ENCODE peak calls at places on chromosomes 6 and 20, in four cellular contexts. H is SJCRH30, V is heart left ventricle, W is SJSA1. G is an unnamed sample.
A peak's percentile ranks its signal among the peaks of the same experiment; 100 is the strongest.

GRCh38 chr6:128209771-128210170 is 308.9 kb upstream of the THEMIS start:
- DNase-seq in H (no peak), W (peak; percentile 73), V (no peak), G (no peak)

GRCh38 chr6:143164565-143165105 is 103.9 kb downstream of the AIG1 start:
- DNase-seq in V (no peak), W (no peak), H (peak; percentile 69), G (no peak)

GRCh38 chr20:37688093-37688492 is 5.7 kb upstream of the CTNNBL1 start:
- DNase-seq in V (no peak), W (no peak), H (no peak), G (no peak)

GRCh38 chr6:143059616-143060353 is 904 bp upstream of the AIG1 start:
- DNase-seq in H (peak; percentile 50), W (no peak), V (no peak), G (no peak)

GRCh38 chr6:115468272-115469005 is 592.3 kb downstream of the FRK start:
- DNase-seq in H (no peak), V (no peak), W (no peak), G (no peak)

GRCh38 chr6:33197431-33198048 is 2.9 kb downstream of the RXRB start:
- DNase-seq in W (no peak), H (peak; percentile 82), V (peak; percentile 54), G (no peak)

GRCh38 chr6:126076992-126077664 is 90.8 kb downstream of the TRMT11 start:
- DNase-seq in H (no peak), W (no peak), V (no peak), G (no peak)

GRCh38 chr6:163193326-163193725 is 221.2 kb upstream of the QKI start:
- DNase-seq in V (no peak), W (no peak), H (no peak), G (no peak)

GRCh38 chr6:1393641-1394283 is 4.4 kb downstream of the FOXF2 start:
- DNase-seq in W (no peak), V (no peak), H (no peak), G (no peak)

GRCh38 chr6:16508959-16509358 is 252.3 kb downstream of the ATXN1 start:
- DNase-seq in V (no peak), H (no peak), W (no peak), G (no peak)

GRCh38 chr6:27406085-27406484 is 17.5 kb downstream of the ZNF391 start:
- DNase-seq in V (no peak), W (no peak), H (no peak), G (no peak)

GRCh38 chr6:33994198-33995045 is 151.5 kb downstream of the GRM4 start:
- DNase-seq in V (no peak), W (no peak), H (no peak), G (no peak)

GRCh38 chr6:69589626-69590025 is 207.2 kb downstream of the LMBRD1 start:
- DNase-seq in W (no peak), V (no peak), H (no peak), G (no peak)

GRCh38 chr6:109224107-109224875 is 129.0 kb downstream of the CEP57L1 start:
- DNase-seq in H (no peak), V (no peak), W (no peak), G (no peak)

GRCh38 chr6:31792741-31793140 is 2.8 kb downstream of the VARS1 start:
- DNase-seq in W (no peak), V (no peak), H (no peak), G (no peak)
- H3K4me3 ChIP-seq in W (no peak overlapping the region), V (no peak overlapping the region), H (no peak overlapping the region), G (no peak overlapping the region)

DNA sequence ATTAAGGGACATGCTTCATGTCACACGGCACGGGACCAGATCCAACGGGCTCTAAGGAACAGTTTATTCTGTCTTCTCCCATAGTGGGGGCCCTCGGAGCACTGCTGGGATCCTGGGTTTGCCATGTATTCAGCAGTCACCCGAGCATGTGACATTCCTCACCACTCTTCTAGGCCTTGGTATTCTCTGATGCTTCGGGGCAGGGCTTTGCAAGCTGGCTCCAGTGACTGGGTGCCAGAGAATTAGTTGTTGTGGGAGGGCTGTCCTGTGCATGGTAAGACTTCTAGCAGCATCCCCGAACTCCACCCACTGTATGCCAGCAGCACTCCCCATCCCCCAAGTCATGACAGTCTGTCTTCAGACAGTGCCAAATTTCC is 5.4 kb downstream of the CCN5 start:
- DNase-seq in V (no peak), H (no peak), W (peak; percentile 75), G (no peak)
- H3K4me3 ChIP-seq in V (no peak overlapping the region), H (no peak overlapping the region), W (no peak overlapping the region), G (no peak overlapping the region)

DNA sequence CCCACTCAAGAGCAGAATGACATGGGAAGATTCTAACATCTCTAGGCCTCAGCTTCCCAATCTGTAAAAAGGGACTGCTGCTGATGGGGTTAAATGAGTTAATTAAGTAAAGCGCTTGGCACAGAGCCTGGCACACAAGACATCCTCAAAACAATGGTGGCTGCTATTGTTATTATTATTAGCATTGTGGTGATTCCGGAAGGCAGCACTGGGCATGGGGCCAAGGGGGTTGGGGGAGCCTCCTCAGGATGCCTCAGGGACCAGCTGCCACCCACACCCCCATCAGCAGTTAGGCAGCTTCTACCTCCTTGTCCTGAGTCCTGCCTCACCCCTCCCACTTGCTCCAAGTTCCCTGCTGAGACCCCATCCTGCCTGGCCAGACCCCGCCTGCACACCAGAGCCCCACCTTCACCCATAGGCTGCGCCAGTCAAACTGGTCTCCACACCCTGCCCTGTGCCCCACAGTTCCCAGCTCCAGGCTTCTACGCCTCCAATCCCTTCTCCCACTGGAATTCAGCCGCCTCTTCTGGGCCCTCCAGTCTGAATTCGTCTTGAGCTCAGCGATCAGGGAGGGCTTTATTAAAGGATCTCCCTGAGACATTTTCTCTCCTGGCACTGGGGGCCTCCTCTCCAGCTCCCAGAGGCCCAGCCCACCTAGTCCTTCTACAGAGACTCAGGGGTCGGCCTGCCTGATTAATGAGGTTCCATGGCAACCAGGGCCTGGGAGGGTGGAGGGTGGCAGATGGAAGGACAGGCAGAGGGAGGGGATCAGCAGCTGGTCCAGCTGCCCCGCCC is 1.5 kb downstream of the E2F1 start:
- DNase-seq in V (no peak), H (no peak), W (no peak), G (no peak)
- H3K4me3 ChIP-seq in V (no peak overlapping the region), H (peak overlapping the region; percentile 84), W (peak overlapping the region; percentile 68), G (no peak overlapping the region)

DNA sequence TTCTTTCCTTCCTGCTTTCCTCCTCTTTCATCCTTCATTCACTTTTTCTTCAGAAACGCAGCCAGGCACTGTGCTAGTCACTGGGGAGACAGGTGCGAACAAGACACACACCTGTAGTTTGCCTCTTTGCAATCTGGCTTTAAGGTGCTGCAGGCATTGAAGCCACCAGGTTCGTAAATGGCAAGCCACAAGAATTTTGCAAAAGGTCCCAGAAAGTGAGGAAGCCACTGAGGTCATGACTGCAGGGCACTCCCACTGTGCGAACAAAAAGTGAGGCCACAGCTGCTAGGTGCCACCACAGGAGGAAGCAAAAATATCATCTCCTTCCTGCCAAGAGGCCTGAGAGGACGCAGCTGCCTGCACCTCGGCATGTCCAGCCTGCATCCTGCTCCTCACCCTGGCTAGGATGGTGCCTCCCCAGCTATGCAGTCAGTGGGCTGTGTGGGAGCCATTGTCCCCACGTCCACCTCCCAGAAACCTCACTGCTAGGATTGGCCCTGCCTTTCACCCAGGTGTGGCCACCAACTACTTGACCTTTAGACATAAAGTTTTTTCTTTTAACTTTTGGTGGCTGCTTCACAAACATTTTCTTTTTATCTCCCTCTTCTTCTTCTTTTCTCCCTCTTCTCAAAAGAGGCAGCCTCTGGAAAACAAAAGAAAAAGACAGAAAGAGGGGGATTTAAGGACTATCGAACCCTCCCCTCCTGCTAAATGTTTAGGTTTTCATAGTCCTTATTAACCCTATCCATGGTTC is 230.8 kb downstream of the BCAS1 start:
- DNase-seq in V (no peak), H (peak; percentile 69), W (no peak), G (peak; percentile 34)
- H3K4me3 ChIP-seq in V (no peak overlapping the region), H (no peak overlapping the region), W (no peak overlapping the region), G (no peak overlapping the region)

GRCh38 chr6:43277083-43277642 is 20.9 kb upstream of the SLC22A7 start:
- DNase-seq in H (no peak), W (no peak), V (no peak), G (no peak)
- H3K4me3 ChIP-seq in H (no peak overlapping the region), W (no peak overlapping the region), V (no peak overlapping the region), G (no peak overlapping the region)

DNA sequence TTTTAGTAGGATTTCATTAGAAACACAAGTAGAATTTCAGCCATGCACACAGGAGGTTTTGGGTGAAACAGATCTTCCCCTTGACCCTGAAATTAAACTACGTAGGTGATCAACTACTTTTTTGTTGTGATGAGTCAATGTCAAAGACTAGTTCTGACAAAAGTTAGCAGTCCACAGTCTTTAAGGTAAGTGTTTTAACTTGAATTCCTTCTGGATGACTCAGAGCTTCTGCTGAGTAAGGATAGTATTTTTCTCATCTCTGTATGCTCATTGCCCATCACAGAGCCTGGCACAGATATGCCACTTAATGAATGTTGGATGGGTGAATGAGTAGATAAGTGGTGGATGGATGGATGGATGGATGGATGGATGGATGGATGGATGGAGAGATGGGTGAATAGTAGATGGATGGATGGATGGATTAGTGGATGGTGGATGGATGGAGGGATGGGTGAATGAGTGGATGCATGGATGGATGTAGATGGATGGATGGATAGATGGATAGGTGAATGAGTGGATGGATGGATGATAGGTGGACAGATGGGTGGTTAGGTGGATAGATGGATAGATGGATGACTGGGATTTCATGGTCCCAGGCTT is 165.3 kb downstream of the ZMYND8 start:
- DNase-seq in V (no peak), W (no peak), H (no peak), G (no peak)
- H3K4me3 ChIP-seq in V (no peak overlapping the region), W (no peak overlapping the region), H (no peak overlapping the region), G (no peak overlapping the region)